ENCODE peak calls at places on chromosomes 12 and 14, in eight cellular contexts. N is uterus; Y is heart left ventricle; V is right cardiac atrium; Q is HCT116; E is SJSA1; C is heart right ventricle; X is CD8-positive, alpha-beta memory T cell. R is an unnamed sample.

GRCh38 chr12:132154341-132154761 is 10.1 kb downstream of the NOC4L start:
- DNase-seq in Q (no peak), Y (peak; percentile 22), N (no peak), V (peak; percentile 62), C (peak; percentile 14), X (no peak), E (no peak), R (no peak)

GRCh38 chr12:107525063-107525718 is 160.4 kb upstream of the PWP1 start:
- DNase-seq in C (no peak), V (no peak), E (peak; percentile 57), Y (no peak), Q (no peak), X (no peak), N (no peak), R (no peak)

GRCh38 chr14:104551851-104552737 is 27.5 kb upstream of the C14orf180 start:
- DNase-seq in V (peak; percentile 53), C (no peak), N (peak; percentile 7), X (no peak), Y (peak; percentile 17), Q (no peak), E (no peak), R (peak; percentile 68)

GRCh38 chr14:51479584-51480305 is 172.0 kb upstream of the FRMD6 start:
- DNase-seq in Y (peak; percentile 35), V (no peak), E (no peak), C (no peak), Q (no peak), N (peak; percentile 60), X (no peak), R (no peak)

GRCh38 chr12:26704214-26704613 is 128.8 kb downstream of the ITPR2 start:
- DNase-seq in X (no peak), E (no peak), C (no peak), Q (no peak), Y (no peak), V (no peak), N (no peak), R (no peak)

GRCh38 chr12:97386133-97386581 is 76.4 kb upstream of the RMST start:
- DNase-seq in N (no peak), E (no peak), C (no peak), Q (no peak), V (no peak), Y (no peak), X (no peak), R (no peak)

GRCh38 chr14:58747181-58747580 is 109.4 kb downstream of the DACT1 start:
- DNase-seq in E (peak; percentile 87), X (no peak), Y (no peak), Q (no peak), C (no peak), V (peak; percentile 69), N (peak; percentile 54), R (no peak)

GRCh38 chr12:27583057-27583797 is 59.2 kb downstream of the PPFIBP1 start:
- DNase-seq in V (no peak), N (no peak), C (no peak), X (no peak), E (no peak), Y (no peak), Q (no peak), R (no peak)

GRCh38 chr12:47121146-47121545 is 41.4 kb upstream of the AMIGO2 start:
- DNase-seq in V (no peak), E (no peak), C (no peak), X (no peak), Q (no peak), Y (no peak), N (no peak), R (no peak)

GRCh38 chr12:39764944-39765560 is 145.4 kb upstream of the ABCD2 start:
- DNase-seq in X (no peak), E (no peak), Q (peak; percentile 23), N (no peak), C (no peak), V (no peak), Y (no peak), R (no peak)

GRCh38 chr14:95291859-95292542 is 27.7 kb downstream of the CLMN start:
- DNase-seq in Q (peak; percentile 21), X (no peak), V (peak; percentile 81), C (peak; percentile 76), E (no peak), Y (peak; percentile 88), N (peak; percentile 56), R (peak; percentile 88)

GRCh38 chr14:65359503-65359902 is 53.0 kb upstream of the FUT8 start:
- DNase-seq in E (no peak), Q (peak; percentile 29), N (no peak), Y (no peak), C (no peak), X (no peak), V (no peak), R (no peak)

GRCh38 chr14:34699873-34700621 is 14.3 kb downstream of the CFL2 start:
- DNase-seq in E (no peak), Y (no peak), V (no peak), N (no peak), Q (peak; percentile 72), C (no peak), X (no peak), R (no peak)

GRCh38 chr12:5733136-5733755 is 211.8 kb downstream of the ANO2 start:
- DNase-seq in E (no peak), X (no peak), V (no peak), C (no peak), Q (no peak), Y (no peak), N (no peak), R (no peak)

GRCh38 chr12:65500121-65500846 is 221.8 kb downstream of the MSRB3 start:
- DNase-seq in C (no peak), X (no peak), V (no peak), Y (no peak), N (no peak), Q (peak; percentile 93), E (peak; percentile 61), R (no peak)

GRCh38 chr14:59566725-59567124 is 9.9 kb downstream of the CCDC175 start:
- DNase-seq in N (no peak), C (no peak), Q (no peak), E (no peak), X (no peak), Y (no peak), V (no peak), R (no peak)

GRCh38 chr12:102119674-102120563 is at the start of the genes NUP37 and PARPBP:
- DNase-seq in E (peak; percentile 90), Y (peak; percentile 90), N (peak; percentile 89), V (peak; percentile 97), X (peak; percentile 91), Q (peak; percentile 86), C (peak; percentile 92), R (peak; percentile 94)

GRCh38 chr14:59161571-59162175 is 26.8 kb upstream of the DAAM1 start:
- DNase-seq in C (no peak), Q (peak; percentile 10), X (peak; percentile 21), Y (peak; percentile 28), E (no peak), V (no peak), N (peak; percentile 59), R (peak; percentile 54)

GRCh38 chr14:94474581-94475031 is 1.4 kb downstream of the SERPINA9 start:
- DNase-seq in Y (no peak), E (no peak), C (no peak), N (no peak), V (no peak), X (no peak), Q (no peak), R (no peak)

GRCh38 chr14:66087231-66087630 is 398.9 kb upstream of the CCDC196 start:
- DNase-seq in Q (no peak), C (no peak), Y (no peak), V (no peak), E (peak; percentile 10), X (no peak), N (no peak), R (no peak)

GRCh38 chr14:94120667-94121335 is 8.6 kb downstream of the IFI27L2 start:
- DNase-seq in N (no peak), E (no peak), X (no peak), V (no peak), Q (no peak), Y (no peak), C (no peak), R (no peak)

GRCh38 chr14:24829862-24830261 is 195.9 kb upstream of the GZMB start:
- DNase-seq in Y (no peak), V (no peak), Q (no peak), E (no peak), C (no peak), N (no peak), X (no peak), R (no peak)

DNA sequence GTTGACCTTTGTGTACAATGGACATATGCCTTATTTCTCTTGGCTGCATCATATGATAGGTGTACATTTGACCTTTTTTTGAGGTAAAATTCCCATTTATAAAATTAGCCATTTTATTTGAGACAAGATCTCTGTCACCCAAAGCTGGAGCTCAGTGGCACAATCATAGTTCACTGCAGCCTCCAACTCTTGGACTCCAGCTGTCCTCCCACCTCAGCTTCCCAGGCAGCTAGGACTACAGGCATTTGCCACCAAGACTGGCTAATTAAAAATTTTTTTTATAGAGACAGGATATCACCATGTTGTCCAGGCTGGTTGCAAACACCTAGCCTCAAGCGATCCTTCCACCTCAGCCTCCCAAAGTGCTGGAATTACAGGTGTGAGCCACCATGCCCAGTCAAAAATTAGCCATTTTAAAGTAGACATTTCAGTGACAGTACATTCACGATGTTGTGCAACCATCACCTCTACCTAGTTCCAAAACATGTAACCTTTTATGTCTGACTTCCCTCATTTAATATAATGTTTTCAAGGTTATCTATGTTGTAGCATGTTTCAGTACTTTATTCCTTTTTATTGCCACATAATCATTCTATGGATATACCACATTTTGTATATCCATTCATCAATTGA is 5.4 kb downstream of the G2E3 start:
- DNase-seq in Y (no peak), X (no peak), Q (no peak), N (no peak), E (no peak), V (no peak), C (no peak), R (no peak)
- H3K9me3 ChIP-seq in Y (no peaks in the 10 kb centered on the region), X (no peaks in the 10 kb centered on the region), Q (no peaks in the 10 kb centered on the region), N (no peaks in the 10 kb centered on the region), E (no peaks in the 10 kb centered on the region), V (no peaks in the 10 kb centered on the region), C (no peaks in the 10 kb centered on the region), R (no peaks in the 10 kb centered on the region)

GRCh38 chr14:69693823-69694729 is 72.9 kb upstream of the SRSF5 start:
- DNase-seq in V (peak; percentile 40), C (no peak), N (no peak), X (no peak), Y (peak; percentile 73), Q (no peak), E (no peak), R (no peak)
- H3K4me3 ChIP-seq in V (no peak overlapping the region), C (no peak overlapping the region), N (no peak overlapping the region), X (no peak overlapping the region), Y (no peak overlapping the region), Q (no peak overlapping the region), E (no peak overlapping the region), R (no peak overlapping the region)

GRCh38 chr14:54773171-54774006 is 129.2 kb downstream of the GCH1 start:
- DNase-seq in Y (peak; percentile 94), C (peak; percentile 64), E (peak; percentile 97), N (peak; percentile 90), X (peak; percentile 40), V (peak; percentile 87), Q (peak; percentile 98), R (peak; percentile 92)
- H3K27ac ChIP-seq in Y (peak overlapping the region; percentile 96), C (peak overlapping the region; percentile 91), E (peak overlapping the region; percentile 95), N (peak overlapping the region; percentile 95), X (no peak overlapping the region), V (peak overlapping the region; percentile 93), Q (peak overlapping the region; percentile 77), R (peak overlapping the region; percentile 98)

DNA sequence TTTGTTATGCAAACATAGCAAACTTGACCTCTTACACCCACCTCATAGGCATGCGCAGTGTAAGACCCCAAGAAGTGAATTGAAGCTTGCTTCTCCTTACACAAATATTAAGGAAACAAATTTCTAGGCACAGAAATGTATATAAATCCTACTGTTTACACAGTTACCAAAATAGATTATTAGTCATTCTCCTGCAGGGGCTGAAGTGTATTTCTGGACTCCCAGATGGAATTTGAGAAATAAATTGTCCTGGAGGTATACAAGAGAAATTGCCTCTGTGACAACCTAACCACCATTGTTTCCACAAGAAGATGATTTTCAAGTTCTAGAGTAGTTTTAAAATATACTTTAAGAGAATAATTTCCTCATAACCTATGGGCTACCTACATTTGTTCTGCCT is 656.0 kb upstream of the MDGA2 start:
- DNase-seq in E (no peak), Y (no peak), X (no peak), N (no peak), Q (no peak), V (no peak), C (no peak), R (no peak)
- H3K9me3 ChIP-seq in E (no peaks in the 10 kb centered on the region), Y (no peaks in the 10 kb centered on the region), X (no peaks in the 10 kb centered on the region), N (no peaks in the 10 kb centered on the region), Q (no peaks in the 10 kb centered on the region), V (no peaks in the 10 kb centered on the region), C (no peaks in the 10 kb centered on the region), R (peaks cover 1% of the 10 kb centered on the region)